ENCODE peak calls at places on chromosomes 6 and 20, in four cellular contexts. N is neural progenitor cell, D is cardiac muscle cell, S is AG04450. B is an unnamed sample.

GRCh38 chr6:165766457-165766856 is 103.4 kb upstream of the PDE10A start:
- DNase-seq in D (no peak), S (no peak), N (no peak), B (no peak)

GRCh38 chr6:92159046-92159445 is 1260.3 kb downstream of the EPHA7 start:
- DNase-seq in S (no peak), N (no peak), D (no peak), B (no peak)

GRCh38 chr6:44268095-44268628 is 2.1 kb upstream of the TMEM151B start:
- DNase-seq in D (peak), N (peak), S (no peak), B (no peak)

GRCh38 chr6:122289721-122290501 is 109.5 kb upstream of the HSF2 start:
- DNase-seq in D (peak), N (peak), S (no peak), B (no peak)

GRCh38 chr20:32132911-32133549 is 23.5 kb downstream of the TM9SF4 start:
- DNase-seq in N (no peak), D (no peak), S (no peak), B (no peak)

GRCh38 chr6:799769-800168 is 106.8 kb upstream of the EXOC2 start:
- DNase-seq in D (no peak), S (no peak), N (no peak), B (no peak)

GRCh38 chr20:22833851-22834250 is 201.3 kb upstream of the SSTR4 start:
- DNase-seq in S (no peak), D (no peak), N (no peak), B (no peak)

GRCh38 chr6:83824831-83825230 is 28.3 kb upstream of the RIPPLY2 start:
- DNase-seq in S (no peak), D (no peak), N (no peak), B (no peak)

GRCh38 chr6:147395158-147395557 is 113.3 kb upstream of the SAMD5 start:
- DNase-seq in S (no peak), D (no peak), N (no peak), B (no peak)

GRCh38 chr20:48339986-48340884 is 487.6 kb downstream of the PREX1 start:
- DNase-seq in D (no peak), N (no peak), S (no peak), B (no peak)

GRCh38 chr6:26122402-26122792 is 35.2 kb downstream of the HFE start:
- DNase-seq in N (peak), D (peak), S (no peak), B (no peak)

GRCh38 chr6:100202417-100203194 is 208.6 kb upstream of the MCHR2 start:
- DNase-seq in S (peak), D (no peak), N (no peak), B (peak)

GRCh38 chr6:131843768-131844167 is 35.9 kb downstream of the ENPP1 start:
- DNase-seq in D (no peak), S (no peak), N (no peak), B (no peak)

GRCh38 chr6:131849799-131850198 is 42.0 kb downstream of the ENPP1 start:
- DNase-seq in N (no peak), D (no peak), S (no peak), B (no peak)

GRCh38 chr6:131846023-131846663 is 38.3 kb downstream of the ENPP1 start:
- DNase-seq in N (no peak), D (no peak), S (no peak), B (no peak)

GRCh38 chr6:131844243-131844841 is 36.5 kb downstream of the ENPP1 start:
- DNase-seq in N (no peak), D (no peak), S (peak), B (no peak)

DNA sequence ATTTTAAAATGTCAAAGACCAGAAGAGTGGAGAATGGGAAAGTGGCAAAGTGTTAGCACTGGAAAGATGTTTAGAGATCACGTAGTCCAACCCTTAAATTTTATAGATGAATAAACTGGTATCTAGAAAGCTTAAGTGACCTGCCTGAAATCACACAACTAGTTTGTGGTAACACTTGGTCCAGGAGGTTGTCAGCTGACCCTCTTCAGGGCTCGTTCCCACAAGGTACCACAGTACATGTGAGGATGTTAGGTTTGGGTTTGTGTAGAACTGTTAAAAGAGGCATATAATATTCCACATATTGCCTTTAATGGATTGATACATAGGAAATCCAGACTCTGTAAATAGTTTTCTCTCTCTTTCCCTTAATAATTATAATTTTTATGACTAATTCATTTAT is 39.1 kb downstream of the ENPP1 start:
- DNase-seq in D (no peak), N (no peak), S (no peak), B (no peak)
- H3K4me3 ChIP-seq in D (no peak), N (no peak), S (no peak), B (no peak)

GRCh38 chr6:33620158-33620583 is 951 bp upstream of the ITPR3 start:
- DNase-seq in N (peak), D (no peak), S (no peak), B (no peak)
- TF ChIP-seq CTCF in N (no peak), D (no peak), S (no peak), B (no peak)

GRCh38 chr6:41408576-41408975 is 73.2 kb downstream of the NCR2 start:
- DNase-seq in D (peak), S (no peak), N (peak), B (no peak)

GRCh38 chr6:41405941-41406340 is 70.5 kb downstream of the NCR2 start:
- DNase-seq in D (no peak), S (no peak), N (no peak), B (no peak)

GRCh38 chr6:41409489-41409888 is 74.1 kb downstream of the NCR2 start:
- DNase-seq in N (no peak), S (no peak), D (no peak), B (no peak)

GRCh38 chr6:41408982-41409381 is 73.6 kb downstream of the NCR2 start:
- DNase-seq in N (peak), D (no peak), S (no peak), B (no peak)

DNA sequence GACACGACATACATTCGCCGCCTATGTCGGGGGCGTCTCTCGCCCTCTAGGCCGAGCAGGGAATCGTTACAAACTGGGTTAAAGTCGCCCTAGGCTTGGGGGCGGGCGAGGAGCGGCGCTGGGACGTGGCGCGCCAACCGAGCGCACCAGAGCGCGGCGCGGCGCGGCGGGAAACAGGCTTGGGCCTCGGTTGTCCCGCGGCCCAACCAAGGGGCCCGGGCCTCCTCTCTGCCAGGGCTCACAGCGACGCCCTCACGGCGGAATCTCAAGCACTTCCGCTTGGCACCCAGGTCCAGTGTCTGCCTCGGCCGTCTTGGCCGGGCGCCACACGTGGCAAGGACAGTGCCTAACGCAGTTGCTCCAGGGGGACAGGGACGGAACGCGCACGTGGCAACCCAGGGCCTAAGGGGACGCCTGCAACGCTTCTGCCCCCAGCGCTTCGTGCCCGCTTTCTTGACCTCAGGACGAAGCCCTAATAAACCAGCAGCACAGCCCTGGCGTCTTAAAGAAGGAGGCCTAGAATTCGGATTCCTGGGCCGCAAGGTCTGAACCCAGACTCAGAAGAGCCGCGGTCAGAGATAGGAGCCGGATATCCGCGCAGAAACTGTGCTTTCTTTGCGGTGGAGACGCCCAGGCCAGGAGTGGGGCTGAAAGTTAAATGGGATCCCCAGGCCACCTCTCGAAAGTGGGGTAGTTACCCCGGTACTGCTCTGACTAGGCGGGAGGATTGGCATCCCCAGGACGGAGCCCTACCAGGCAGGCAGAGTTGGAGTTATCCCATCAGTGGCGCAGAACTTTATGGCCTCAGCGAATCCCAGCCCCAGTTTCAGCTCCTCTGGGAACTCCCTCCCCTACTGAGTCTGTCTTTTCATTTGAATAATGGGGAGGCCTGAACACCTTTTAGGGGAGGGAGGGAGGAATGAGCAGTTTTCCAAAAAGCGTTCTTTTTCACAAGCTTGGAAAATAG is 71.7 kb downstream of the NCR2 start:
- DNase-seq in S (no peak), N (peak), D (no peak), B (no peak)
- H3K4me3 ChIP-seq in S (no peak), N (peak), D (no peak), B (no peak)

GRCh38 chr6:52207066-52207465 is 20.9 kb downstream of the IL17A start:
- DNase-seq in S (no peak), D (no peak), N (no peak), B (no peak)
- TF ChIP-seq CTCF in S (no peak), D (no peak), N (peak), B (no peak)

GRCh38 chr6:153038378-153038777 is 35.9 kb upstream of the MTRF1L start:
- DNase-seq in S (peak), N (no peak), D (no peak), B (peak)
- H3K4me3 ChIP-seq in S (no peak), N (no peak), D (no peak), B (no peak)

DNA sequence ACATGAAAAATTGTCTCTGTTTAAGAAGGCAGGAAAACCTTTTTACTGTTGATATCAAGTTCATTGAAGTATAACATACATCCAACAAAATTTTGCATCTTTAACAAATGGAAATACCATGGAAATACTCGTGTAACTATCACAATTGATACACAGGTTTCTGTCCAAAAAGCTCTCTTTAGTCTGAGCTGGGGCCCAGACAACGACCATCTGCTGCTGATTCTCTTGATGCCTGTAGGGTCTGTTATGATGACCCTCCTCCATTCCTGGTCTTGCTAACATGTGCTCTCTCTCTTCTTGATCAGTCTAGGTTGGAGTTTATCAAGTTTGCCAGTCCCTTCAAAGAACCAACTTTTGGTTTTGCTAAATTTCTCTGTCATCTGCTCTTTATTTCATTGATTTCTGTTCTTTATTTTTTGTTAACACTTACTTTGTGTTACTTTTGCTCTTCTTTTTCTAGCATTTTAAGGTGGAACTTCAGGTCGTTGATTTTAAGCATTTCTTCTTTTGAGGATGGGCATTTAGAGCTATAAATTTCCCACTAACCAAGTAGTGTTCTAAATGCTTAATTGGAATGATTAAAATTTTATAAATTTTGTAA is 116.8 kb downstream of the PSMB1 start:
- DNase-seq in D (no peak), S (no peak), N (no peak), B (no peak)
- TF ChIP-seq CTCF in D (no peak), S (no peak), N (no peak), B (no peak)

GRCh38 chr20:41048475-41049242 is 20.0 kb downstream of the TOP1 start:
- DNase-seq in N (peak), S (no peak), D (no peak), B (no peak)
- H3K4me3 ChIP-seq in N (no peak), S (no peak), D (no peak), B (no peak)

DNA sequence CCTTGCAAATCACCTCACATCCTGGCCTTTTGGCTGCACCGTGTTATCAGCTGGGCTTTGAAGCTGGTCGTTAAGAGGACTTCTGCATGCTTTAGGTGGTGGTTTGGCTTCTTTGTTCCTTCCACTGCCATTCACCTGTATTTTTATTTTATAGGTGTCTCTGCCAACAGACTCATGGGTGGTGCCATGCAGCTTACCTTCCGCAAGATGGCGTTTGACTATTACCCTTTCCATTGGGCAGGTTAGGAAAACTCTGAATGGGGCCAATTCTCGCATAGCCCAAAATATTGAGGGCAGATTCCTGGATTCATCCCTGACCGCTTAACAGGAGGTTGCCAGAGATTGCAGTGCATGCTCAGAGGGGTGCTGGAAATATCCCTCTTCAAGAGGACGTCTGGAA is 32.4 kb downstream of the TAF11 start:
- DNase-seq in N (no peak), S (no peak), D (no peak), B (no peak)
- TF ChIP-seq CTCF in N (peak), S (no peak), D (no peak), B (no peak)

DNA sequence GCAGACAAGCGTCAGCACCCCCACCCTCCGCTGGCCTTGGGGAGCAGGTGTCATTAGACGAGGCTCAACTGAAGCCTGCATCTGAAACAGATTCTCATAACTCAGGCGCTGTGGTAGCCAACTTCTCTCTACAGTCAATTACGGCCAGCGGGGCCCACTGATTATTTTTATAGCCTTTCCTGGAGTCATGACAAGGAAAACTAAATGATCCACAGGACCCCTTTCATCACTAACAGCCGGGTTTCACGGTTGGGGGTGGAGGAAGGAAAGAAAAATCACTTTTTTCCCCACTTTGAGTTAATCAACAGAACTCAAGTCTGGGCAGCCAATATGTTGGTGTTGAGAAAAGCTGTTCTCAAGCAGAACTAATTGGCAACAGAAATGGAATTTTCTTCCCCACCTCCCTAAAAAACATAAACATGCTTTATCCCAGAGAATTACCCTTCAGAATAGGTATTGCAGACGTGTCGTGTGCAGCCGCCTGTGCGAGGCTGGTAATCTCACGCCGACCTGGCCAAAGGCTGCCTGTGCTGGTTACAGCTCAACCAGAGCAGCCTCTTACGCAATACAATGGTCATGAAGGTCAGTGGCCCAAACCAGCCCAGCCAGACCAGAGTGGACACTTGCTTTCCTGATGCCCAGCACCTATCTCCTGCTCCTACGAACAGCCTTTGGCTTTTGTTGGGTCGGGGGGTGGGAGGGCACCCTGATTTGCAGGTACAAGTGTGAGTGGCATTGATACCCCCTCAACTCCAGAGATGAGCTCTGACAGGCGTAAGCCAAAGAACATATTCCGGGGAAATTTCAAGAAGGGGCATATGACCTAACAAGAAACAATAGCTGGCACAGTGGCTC is 11.0 kb downstream of the RIPOR3 start:
- DNase-seq in D (no peak), S (no peak), N (no peak), B (no peak)
- H3K4me3 ChIP-seq in D (no peak), S (no peak), N (no peak), B (no peak)

DNA sequence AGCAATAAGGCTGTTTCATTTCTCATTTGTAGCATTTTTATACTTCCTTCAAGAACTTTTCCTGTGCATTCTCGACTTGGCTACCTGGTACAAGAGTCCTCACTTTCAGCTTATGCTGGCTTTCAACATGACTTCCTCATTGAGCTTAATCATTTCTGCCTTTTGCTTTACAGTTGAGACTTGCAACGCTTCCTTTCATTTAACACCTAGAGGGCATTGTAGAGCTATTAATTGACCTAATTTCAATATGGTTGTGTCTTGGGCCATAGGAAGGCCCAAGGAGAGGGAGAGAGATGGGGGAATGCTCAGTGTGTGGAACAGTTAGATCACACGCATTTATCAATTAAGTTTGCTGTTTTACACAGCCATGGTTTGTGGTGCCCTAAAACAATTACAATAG is 37.2 kb downstream of the SLC22A2 start:
- DNase-seq in N (peak), D (no peak), S (no peak), B (no peak)
- TF ChIP-seq CTCF in N (peak), D (peak), S (no peak), B (no peak)

B was measured in AG04449.